ENCODE peak calls at places on chromosomes 6 and 20, in seven cellular contexts. I is breast epithelium, V is A549, D is IMR-90, W is K562, M is gastrocnemius medialis, F is spleen. U is an unnamed sample.

GRCh38 chr6:30646450-30647038 is 389 bp upstream of the C6orf136 start:
- DNase-seq in M (peak), W (peak), D (no peak), I (peak), F (peak), V (no peak), U (peak)

GRCh38 chr6:109875973-109876372 is 102.1 kb upstream of the GPR6 start:
- DNase-seq in I (no peak), F (no peak), V (no peak), D (no peak), W (no peak), M (no peak), U (no peak)

GRCh38 chr6:160477901-160478300 is 129.7 kb downstream of the SLC22A3 start:
- DNase-seq in M (no peak), D (no peak), I (no peak), F (no peak), W (no peak), V (no peak), U (no peak)

GRCh38 chr6:139531148-139531547 is 156.7 kb upstream of the CITED2 start:
- DNase-seq in M (no peak), I (no peak), D (peak), F (no peak), W (peak), V (no peak), U (no peak)

GRCh38 chr6:70956451-70957283 is at the start of gene B3GAT2:
- DNase-seq in I (no peak), D (peak), V (peak), W (no peak), M (no peak), F (peak), U (peak)

GRCh38 chr20:4076671-4077070 is 61.3 kb upstream of the RNF24 start:
- DNase-seq in V (no peak), W (no peak), D (peak), F (no peak), I (no peak), M (no peak), U (no peak)

GRCh38 chr20:63586797-63587196 is 12.8 kb upstream of the HELZ2 start:
- DNase-seq in W (no peak), F (no peak), I (no peak), D (no peak), M (no peak), V (no peak), U (peak)

GRCh38 chr6:20033697-20034407 is 178.4 kb downstream of the MBOAT1 start:
- DNase-seq in I (no peak), D (no peak), F (no peak), W (no peak), V (no peak), M (no peak), U (no peak)

GRCh38 chr6:168624948-168625347 is 184.0 kb downstream of the SMOC2 start:
- DNase-seq in W (no peak), D (no peak), I (no peak), V (no peak), F (no peak), M (no peak), U (no peak)

GRCh38 chr6:162387723-162388382 is 339.7 kb downstream of the PRKN start:
- DNase-seq in F (no peak), V (no peak), I (no peak), M (no peak), W (no peak), D (no peak), U (no peak)

GRCh38 chr6:167493961-167494697 is 169.2 kb downstream of the TTLL2 start:
- DNase-seq in W (no peak), F (no peak), M (peak), I (no peak), D (no peak), V (no peak), U (no peak)

GRCh38 chr6:31740397-31741223 is 805 bp downstream of the MSH5 start:
- DNase-seq in M (no peak), I (no peak), V (no peak), F (peak), W (peak), D (no peak), U (peak)

GRCh38 chr6:31733734-31734133 is 2.6 kb downstream of the CLIC1 start:
- DNase-seq in V (no peak), D (no peak), M (no peak), I (no peak), W (no peak), F (peak), U (no peak)

GRCh38 chr6:154341326-154341725 is 15.3 kb downstream of the IPCEF1 start:
- DNase-seq in F (no peak), D (no peak), V (no peak), W (no peak), I (no peak), M (no peak), U (no peak)

GRCh38 chr6:126548301-126548700 is 208.4 kb downstream of the CENPW start:
- DNase-seq in I (no peak), M (no peak), D (no peak), F (no peak), W (no peak), V (no peak), U (no peak)

GRCh38 chr6:116010400-116011095 is 50.1 kb downstream of the FRK start:
- DNase-seq in W (peak), I (peak), D (peak), M (peak), V (peak), F (peak), U (no peak)

GRCh38 chr20:54221383-54221782 is 13.5 kb downstream of the PFDN4 start:
- DNase-seq in V (no peak), F (no peak), M (peak), W (no peak), I (no peak), D (no peak), U (no peak)

GRCh38 chr20:48793776-48794175 is 34.0 kb downstream of the PREX1 start:
- DNase-seq in F (peak), W (no peak), I (no peak), V (no peak), D (no peak), M (no peak), U (no peak)

GRCh38 chr6:98894810-98895209 is 52.9 kb downstream of the FBXL4 start:
- DNase-seq in F (no peak), W (no peak), I (no peak), M (no peak), D (peak), V (no peak), U (no peak)

GRCh38 chr6:132041706-132042105 is 90.5 kb upstream of the CCN2 start:
- DNase-seq in M (no peak), V (no peak), D (peak), W (no peak), I (no peak), F (no peak), U (no peak)

GRCh38 chr6:161545741-161546140 is 271.9 kb upstream of the AGPAT4 start:
- DNase-seq in W (no peak), M (no peak), D (no peak), I (no peak), F (no peak), V (no peak), U (no peak)

GRCh38 chr20:43755851-43756250 is 29.0 kb upstream of the GTSF1L start:
- DNase-seq in I (no peak), W (no peak), V (no peak), F (no peak), D (peak), M (no peak), U (no peak)

GRCh38 chr20:37670426-37670825 is 23.4 kb upstream of the CTNNBL1 start:
- DNase-seq in W (no peak), M (peak), D (no peak), F (no peak), I (no peak), V (no peak), U (peak)

GRCh38 chr6:34391023-34391485 is 1.4 kb downstream of the NUDT3 start:
- DNase-seq in W (peak), M (peak), V (peak), D (peak), I (no peak), F (peak), U (no peak)

GRCh38 chr6:40251609-40252008 is 317.3 kb upstream of the MOCS1 start:
- DNase-seq in I (no peak), D (no peak), M (no peak), F (no peak), V (no peak), W (no peak), U (no peak)

GRCh38 chr6:167399599-167399998 is 74.7 kb downstream of the TTLL2 start:
- DNase-seq in V (no peak), M (no peak), F (peak), I (no peak), W (no peak), D (no peak), U (no peak)

GRCh38 chr6:31042801-31043200 is 32.5 kb downstream of the MUC22 start:
- DNase-seq in D (peak), I (peak), F (no peak), W (peak), M (peak), V (peak), U (no peak)

GRCh38 chr6:25306379-25306778 is 27.2 kb downstream of the CARMIL1 start:
- DNase-seq in F (no peak), M (no peak), D (no peak), I (no peak), V (no peak), W (no peak), U (no peak)

DNA sequence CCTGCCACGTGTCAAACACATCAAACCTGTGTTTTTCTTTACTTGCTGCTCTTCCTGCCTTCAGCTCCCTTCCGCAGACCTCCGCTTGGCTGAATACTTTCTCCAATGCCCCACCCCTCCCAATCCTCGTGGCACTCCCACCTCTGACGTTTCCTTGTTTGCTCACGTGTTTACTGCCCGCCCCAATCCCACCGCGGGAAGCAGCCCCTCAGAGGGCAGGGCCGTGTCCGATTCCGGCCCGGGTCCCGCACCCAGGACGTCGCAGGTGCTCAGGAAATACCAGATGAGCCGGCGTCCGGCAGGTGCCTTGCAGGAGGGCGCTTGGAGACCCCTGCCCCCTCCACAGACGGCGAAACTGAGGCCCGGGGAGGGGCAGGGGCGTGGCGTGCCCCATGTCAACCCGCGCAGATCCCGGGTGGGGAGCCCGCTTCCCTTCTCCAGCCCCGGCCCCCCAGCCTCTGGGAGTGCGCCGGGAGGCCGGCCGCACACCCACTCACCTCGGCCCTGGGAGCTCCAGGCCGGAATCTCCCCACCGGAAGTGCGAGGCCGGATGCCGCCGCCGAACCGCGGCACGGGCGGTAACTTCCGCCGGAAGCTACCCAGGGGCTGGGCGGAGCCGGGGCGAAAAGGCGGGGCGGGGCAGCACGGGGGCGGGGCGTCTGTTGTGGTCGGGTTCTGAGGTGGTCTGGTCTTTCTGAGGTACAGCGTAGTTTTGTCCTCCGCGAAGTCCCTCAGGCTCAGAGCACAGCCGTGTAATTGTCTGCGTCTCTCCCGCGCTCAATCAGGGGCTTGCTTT is 42.3 kb downstream of the ELMO2 start:
- DNase-seq in F (peak), M (peak), I (peak), V (peak), W (peak), D (peak), U (peak)
- TF ChIP-seq POLR2A in F (no peak), M (peak), I (peak), V (peak), W (peak), D (peak), U (peak)

DNA sequence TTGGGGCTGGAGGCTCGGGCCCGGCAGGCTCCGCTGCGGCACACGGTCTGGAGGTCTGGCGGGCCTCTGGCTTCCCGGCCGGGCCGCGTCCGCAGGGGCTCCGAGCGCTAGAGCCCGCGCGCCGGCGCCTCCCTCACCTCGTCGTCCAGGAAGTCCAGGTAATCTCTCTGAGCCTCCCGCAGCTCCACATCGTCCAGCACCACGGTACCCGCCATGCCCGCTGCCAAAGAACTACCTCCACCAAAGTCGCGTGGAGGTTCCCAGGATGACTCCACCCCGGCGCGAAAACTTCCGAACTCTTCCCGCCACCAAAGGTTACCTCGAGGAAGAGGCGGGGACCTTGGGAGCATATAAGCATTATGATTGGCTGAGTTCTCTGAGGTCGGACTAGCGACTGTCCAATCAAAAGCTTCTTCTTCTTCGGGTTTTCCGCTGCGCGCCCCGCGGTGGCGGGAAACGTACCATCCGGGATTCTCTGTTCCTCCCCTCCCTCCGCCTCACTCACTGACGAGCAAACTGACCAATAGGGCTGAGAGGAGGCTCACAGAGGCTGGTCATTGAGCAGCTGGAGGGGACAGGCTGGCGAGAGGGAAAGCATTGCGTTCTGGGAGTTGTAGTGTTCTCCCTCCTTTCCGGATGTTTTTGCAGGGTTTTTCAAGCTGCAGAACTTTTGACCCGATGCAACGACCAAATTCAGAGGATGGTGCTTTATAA is at the start of gene MCM3:
- DNase-seq in F (peak), I (peak), M (peak), W (peak), V (peak), D (peak), U (peak)
- TF ChIP-seq CTCF in F (no peak), I (peak), M (no peak), W (no peak), V (no peak), D (peak), U (peak)

GRCh38 chr6:97218912-97219311 is 64.1 kb downstream of the MMS22L start:
- DNase-seq in D (no peak), W (no peak), F (no peak), I (no peak), V (no peak), M (no peak), U (no peak)

GRCh38 chr6:97215157-97215769 is 67.8 kb downstream of the MMS22L start:
- DNase-seq in W (peak), F (no peak), D (peak), V (peak), I (no peak), M (no peak), U (no peak)
- TF ChIP-seq POLR2A in W (no peak), F (no peak), D (no peak), V (no peak), I (no peak), M (no peak), U (no peak)

GRCh38 chr6:157615411-157615763 is 207.7 kb upstream of the SNX9 start:
- DNase-seq in D (no peak), F (no peak), M (no peak), V (peak), W (no peak), I (no peak), U (no peak)
- TF ChIP-seq CTCF in D (peak), F (no peak), M (no peak), V (no peak), W (peak), I (no peak), U (no peak)

GRCh38 chr6:36603222-36604089 is 9.3 kb downstream of the SRSF3 start:
- DNase-seq in D (no peak), I (no peak), W (no peak), F (no peak), M (no peak), V (no peak), U (no peak)
- TF ChIP-seq POLR2A in D (no peak), I (no peak), W (peak), F (no peak), M (no peak), V (no peak), U (no peak)

DNA sequence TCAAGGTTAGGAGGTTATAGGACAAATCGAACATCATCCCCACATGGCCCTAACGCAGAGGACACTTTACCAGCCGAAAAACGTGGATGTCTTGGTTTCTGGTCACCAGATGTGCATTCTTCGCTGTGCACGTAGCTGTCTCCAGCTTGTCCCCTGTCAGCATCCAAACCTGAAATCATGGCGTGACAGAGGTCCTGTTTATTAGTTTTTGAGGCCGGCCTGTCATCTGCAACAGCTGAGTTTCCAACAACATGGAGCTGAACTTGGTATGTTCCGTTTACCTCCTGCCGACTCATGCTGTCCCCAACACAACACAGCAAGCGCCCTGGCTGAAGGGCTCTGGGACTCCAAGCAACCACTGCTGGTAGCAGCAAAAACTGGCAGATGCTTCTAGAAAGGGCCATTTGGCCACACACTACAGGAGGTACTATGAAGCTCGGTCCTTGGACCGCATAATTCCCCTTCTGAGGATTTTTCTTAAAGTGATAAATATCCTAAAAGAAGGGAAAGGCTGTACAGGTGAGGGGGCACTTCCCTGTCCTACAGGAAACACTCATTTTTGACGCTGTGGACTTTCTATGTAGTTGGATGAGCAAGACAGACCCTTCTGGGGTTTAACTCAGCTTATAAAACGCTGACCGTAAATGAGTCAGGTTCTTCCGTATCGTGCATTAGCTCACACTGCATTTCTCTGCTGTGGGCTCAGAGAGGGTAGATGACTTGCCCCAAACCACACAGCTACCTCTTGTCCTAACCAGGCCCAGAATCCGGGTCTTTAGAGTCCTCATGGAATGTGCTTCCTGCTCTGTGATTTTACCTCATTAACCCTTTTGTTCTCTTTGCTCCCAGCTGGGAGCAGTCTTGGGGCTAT is 79.7 kb upstream of the NFATC2 start:
- DNase-seq in M (no peak), V (no peak), I (no peak), F (no peak), W (no peak), D (no peak), U (no peak)
- TF ChIP-seq CTCF in M (no peak), V (no peak), I (no peak), F (no peak), W (no peak), D (no peak), U (no peak)